ENCODE peak calls at places on chromosomes 2 and 18, in five cellular contexts. X is neural crest cell; K is activated T-cell treated with anti-CD3 and anti-CD28 coated beads for 1 hour; P is CD4-positive, CD25-positive, alpha-beta regulatory T cell; Z is stimulated activated CD4-positive, alpha-beta T cell treated with anti-CD3 and anti-CD28 coated beads, Interleukin-1b, Interleukin-23, amount 100 ng/mL, for 24 hours. C is an unnamed sample.

GRCh38 chr18:50707841-50708240 is 112.0 kb downstream of the MRO start:
- DNase-seq in X (no peak), P (no peak), Z (no peak), K (no peak), C (no peak)

GRCh38 chr2:29106980-29107388 is 8.2 kb upstream of the CLIP4 start:
- DNase-seq in P (no peak), K (no peak), X (no peak), Z (no peak), C (no peak)

GRCh38 chr2:216791303-216791702 is 68.6 kb downstream of the TNP1 start:
- DNase-seq in X (no peak), Z (no peak), K (no peak), P (no peak), C (no peak)

GRCh38 chr2:223012291-223012690 is 39.7 kb upstream of the KCNE4 start:
- DNase-seq in X (no peak), Z (no peak), K (no peak), P (no peak), C (no peak)

GRCh38 chr2:77018219-77018618 is 504.0 kb downstream of the LRRTM4 start:
- DNase-seq in X (no peak), K (no peak), P (no peak), Z (no peak), C (no peak)

GRCh38 chr2:71461304-71461671 is 7.9 kb downstream of the DYSF start:
- DNase-seq in P (no peak), X (no peak), Z (no peak), K (no peak), C (no peak)

GRCh38 chr2:241302083-241302482 is 13.4 kb downstream of the HDLBP start:
- DNase-seq in P (no peak), K (no peak), X (no peak), Z (no peak), C (no peak)

GRCh38 chr18:49920731-49921130 is 107.4 kb upstream of the ACAA2 start:
- DNase-seq in P (no peak), Z (no peak), X (no peak), K (no peak), C (no peak)

GRCh38 chr18:12254137-12254819 is at the start of gene CIDEA:
- DNase-seq in P (no peak), K (no peak), X (peak; percentile 36), Z (no peak), C (no peak)